ENCODE peak calls at places on chromosomes 7 and 10, in seven cellular contexts. G is H54; H is naive thymus-derived CD4-positive, alpha-beta T cell; K is activated naive CD4-positive, alpha-beta T cell; W is RCC 7860; B is AG04449; C is iris pigment epithelial cell. A is an unnamed sample.

GRCh38 chr10:94963901-94964300 is 25.4 kb downstream of the CYP2C9 start:
- DNase-seq in G (peak; percentile 3), H (no peak), K (no peak), W (peak; percentile 34), B (no peak), C (peak; percentile 47), A (no peak)

GRCh38 chr10:102743078-102743587 is 615 bp upstream of the WBP1L start:
- DNase-seq in G (no peak), H (no peak), K (no peak), W (no peak), B (no peak), C (no peak), A (no peak)

GRCh38 chr7:157710396-157710795 is 373.6 kb downstream of the DNAJB6 start:
- DNase-seq in G (no peak), H (no peak), K (no peak), W (no peak), B (no peak), C (no peak), A (no peak)

GRCh38 chr7:10022957-10023356 is 950.7 kb upstream of the PHF14 start:
- DNase-seq in G (no peak), H (no peak), K (no peak), W (no peak), B (no peak), C (peak; percentile 1), A (no peak)

GRCh38 chr10:79001082-79001885 is 67.5 kb upstream of the ZMIZ1 start:
- DNase-seq in G (no peak), H (no peak), K (no peak), W (peak; percentile 81), B (no peak), C (peak; percentile 23), A (no peak)

GRCh38 chr7:44307905-44308740 is 17.3 kb downstream of the CAMK2B start:
- DNase-seq in G (no peak), H (no peak), K (no peak), W (no peak), B (no peak), C (no peak), A (peak; percentile 75)

GRCh38 chr7:22433710-22434460 is 66.1 kb downstream of the STEAP1B start:
- DNase-seq in G (peak; percentile 47), H (no peak), K (no peak), W (peak; percentile 25), B (no peak), C (peak; percentile 17), A (no peak)

GRCh38 chr10:77195101-77195500 is 442.5 kb downstream of the KCNMA1 start:
- DNase-seq in G (peak; percentile 65), H (no peak), K (no peak), W (peak; percentile 97), B (peak; percentile 82), C (peak; percentile 88), A (no peak)

GRCh38 chr7:106841896-106842390 is 23.1 kb upstream of the PIK3CG start:
- DNase-seq in G (no peak), H (no peak), K (no peak), W (peak; percentile 66), B (no peak), C (no peak), A (peak; percentile 23)

GRCh38 chr10:45001382-45002148 is 842 bp downstream of the ZNF22 start:
- DNase-seq in G (peak; percentile 65), H (peak; percentile 22), K (peak; percentile 13), W (peak; percentile 54), B (no peak), C (peak; percentile 86), A (no peak)

GRCh38 chr7:30027065-30027456 is 559 bp upstream of the FKBP14 start:
- DNase-seq in G (peak; percentile 45), H (peak; percentile 25), K (peak; percentile 6), W (peak; percentile 77), B (no peak), C (peak; percentile 78), A (no peak)

GRCh38 chr10:52459097-52459496 is 145.0 kb downstream of the DKK1 start:
- DNase-seq in G (no peak), H (no peak), K (no peak), W (no peak), B (no peak), C (peak; percentile 43), A (no peak)

GRCh38 chr7:74083117-74083876 is at the start of gene LIMK1:
- DNase-seq in G (peak; percentile 86), H (peak; percentile 71), K (peak; percentile 78), W (peak; percentile 60), B (no peak), C (peak; percentile 69), A (peak; percentile 93)

GRCh38 chr10:48605786-48606529 is 1.1 kb upstream of the ARHGAP22 start:
- DNase-seq in G (peak; percentile 30), H (no peak), K (no peak), W (peak; percentile 84), B (no peak), C (no peak), A (peak; percentile 51)

GRCh38 chr7:127380479-127380878 is 12.0 kb downstream of the ZNF800 start:
- DNase-seq in G (no peak), H (no peak), K (no peak), W (no peak), B (no peak), C (no peak), A (no peak)

GRCh38 chr7:106817098-106817497 is 48.0 kb upstream of the PIK3CG start:
- DNase-seq in G (no peak), H (no peak), K (no peak), W (no peak), B (no peak), C (no peak), A (peak; percentile 49)

GRCh38 chr10:97279121-97279815 is 13.2 kb downstream of the ARHGAP19 start:
- DNase-seq in G (no peak), H (no peak), K (no peak), W (no peak), B (no peak), C (peak; percentile 70), A (no peak)

GRCh38 chr10:58511765-58512469 is 755 bp upstream of the BICC1 start:
- DNase-seq in G (no peak), H (no peak), K (no peak), W (no peak), B (no peak), C (peak; percentile 34), A (no peak)

GRCh38 chr10:70145166-70145665 is 1.3 kb downstream of the TYSND1 start:
- DNase-seq in G (no peak), H (peak; percentile 21), K (no peak), W (no peak), B (no peak), C (no peak), A (no peak)

GRCh38 chr7:113383638-113384037 is 265.3 kb upstream of the SMIM30 start:
- DNase-seq in G (no peak), H (no peak), K (no peak), W (no peak), B (no peak), C (no peak), A (no peak)

GRCh38 chr7:668139-668871 is 58.2 kb upstream of the DNAAF5 start:
- DNase-seq in G (no peak), H (no peak), K (no peak), W (no peak), B (peak; percentile 54), C (peak; percentile 83), A (no peak)